ENCODE peak calls at places on chromosomes 3 and 15, in ten cellular contexts. C is left ventricle myocardium inferior, X is lower leg skin, R is activated T-helper 1 cell treated with Interleukin-2 at 50 U/mL for 16 hours, J is vagina, F is neural crest cell, A is sigmoid colon, U is Calu3, H is heart left ventricle, O is chondrocyte. P is an unnamed sample.

GRCh38 chr3:14857506-14857905 is 38.7 kb downstream of the FGD5 start:
- DNase-seq in C (no peak), X (no peak), R (no peak), J (no peak), F (no peak), A (no peak), U (no peak), H (no peak), O (peak; percentile 5), P (no peak)

GRCh38 chr15:42695527-42696071 is 41.3 kb downstream of the CDAN1 start:
- DNase-seq in C (no peak), X (peak; percentile 54), R (no peak), J (peak; percentile 60), F (no peak), A (no peak), U (no peak), H (no peak), O (no peak), P (no peak)

GRCh38 chr3:100993309-100993708 is at the start of gene ABI3BP:
- DNase-seq in C (peak; percentile 66), X (peak; percentile 91), R (no peak), J (no peak), F (no peak), A (peak; percentile 93), U (peak; percentile 56), H (peak; percentile 79), O (peak; percentile 84), P (peak; percentile 72)

GRCh38 chr3:12323237-12323636 is 34.4 kb downstream of the PPARG start:
- DNase-seq in C (no peak), X (no peak), R (no peak), J (no peak), F (no peak), A (no peak), U (no peak), H (no peak), O (no peak), P (no peak)

GRCh38 chr3:21117397-21117796 is 633.6 kb downstream of the ZNF385D start:
- DNase-seq in C (no peak), X (no peak), R (no peak), J (no peak), F (no peak), A (no peak), U (no peak), H (no peak), O (no peak), P (no peak)

GRCh38 chr3:132256984-132257383 is 60.2 kb upstream of the ACP3 start:
- DNase-seq in C (no peak), X (no peak), R (no peak), J (no peak), F (peak; percentile 24), A (no peak), U (peak; percentile 77), H (no peak), O (no peak), P (peak; percentile 42)

GRCh38 chr15:92663250-92663951 is 7.8 kb upstream of the FAM174B start:
- DNase-seq in C (no peak), X (no peak), R (no peak), J (peak; percentile 70), F (no peak), A (no peak), U (no peak), H (no peak), O (no peak), P (no peak)

GRCh38 chr15:89364341-89364740 is 29.7 kb upstream of the POLG start:
- DNase-seq in C (no peak), X (no peak), R (no peak), J (no peak), F (no peak), A (no peak), U (no peak), H (peak; percentile 45), O (no peak), P (peak; percentile 40)

GRCh38 chr3:126340943-126341754 is 16.1 kb downstream of the KLF15 start:
- DNase-seq in C (no peak), X (peak; percentile 83), R (no peak), J (no peak), F (no peak), A (peak; percentile 57), U (peak; percentile 0), H (no peak), O (peak; percentile 53), P (no peak)